ENCODE peak calls at places on chromosomes 12 and 14, in ten cellular contexts. One of them, this sample, is unnamed.

GRCh38 chr12:120961604-120962486 is 16.5 kb upstream of the HNF1A start:
- DNase-seq in type B pancreatic cell: no peak
- DNase-seq in hepatocyte: peak
- DNase-seq in bronchial epithelial cell: peak
- DNase-seq in heart left ventricle: no peak
- DNase-seq in RWPE1: no peak
- DNase-seq in astrocyte of the spinal cord: no peak
- DNase-seq in IMR-90: no peak
- DNase-seq in esophagus muscularis mucosa: no peak
- DNase-seq in Peyer's patch: peak
- DNase-seq in this sample: no peak

GRCh38 chr14:22598896-22599244 is 770 bp downstream of the ABHD4 start:
- DNase-seq in type B pancreatic cell: no peak
- DNase-seq in hepatocyte: peak
- DNase-seq in bronchial epithelial cell: peak
- DNase-seq in heart left ventricle: no peak
- DNase-seq in RWPE1: peak
- DNase-seq in astrocyte of the spinal cord: peak
- DNase-seq in IMR-90: peak
- DNase-seq in esophagus muscularis mucosa: no peak
- DNase-seq in Peyer's patch: peak
- DNase-seq in this sample: peak

GRCh38 chr14:91875515-91876286 is 8.4 kb upstream of the TC2N start:
- DNase-seq in type B pancreatic cell: no peak
- DNase-seq in hepatocyte: no peak
- DNase-seq in bronchial epithelial cell: no peak
- DNase-seq in heart left ventricle: no peak
- DNase-seq in RWPE1: no peak
- DNase-seq in astrocyte of the spinal cord: no peak
- DNase-seq in IMR-90: no peak
- DNase-seq in esophagus muscularis mucosa: no peak
- DNase-seq in Peyer's patch: peak
- DNase-seq in this sample: no peak

GRCh38 chr12:27970391-27970980 is 2.0 kb downstream of the PTHLH start:
- DNase-seq in type B pancreatic cell: peak
- DNase-seq in hepatocyte: peak
- DNase-seq in bronchial epithelial cell: no peak
- DNase-seq in heart left ventricle: peak
- DNase-seq in RWPE1: no peak
- DNase-seq in astrocyte of the spinal cord: peak
- DNase-seq in IMR-90: peak
- DNase-seq in esophagus muscularis mucosa: no peak
- DNase-seq in Peyer's patch: peak
- DNase-seq in this sample: no peak

GRCh38 chr12:85805654-85806053 is 30.6 kb downstream of the RASSF9 start:
- DNase-seq in type B pancreatic cell: no peak
- DNase-seq in hepatocyte: no peak
- DNase-seq in bronchial epithelial cell: no peak
- DNase-seq in heart left ventricle: no peak
- DNase-seq in RWPE1: no peak
- DNase-seq in astrocyte of the spinal cord: peak
- DNase-seq in IMR-90: no peak
- DNase-seq in esophagus muscularis mucosa: no peak
- DNase-seq in Peyer's patch: no peak
- DNase-seq in this sample: no peak

GRCh38 chr14:106657460-106657859 is 1131.1 kb downstream of the TMEM121 start:
- DNase-seq in type B pancreatic cell: no peak
- DNase-seq in hepatocyte: no peak
- DNase-seq in bronchial epithelial cell: no peak
- DNase-seq in heart left ventricle: no peak
- DNase-seq in RWPE1: no peak
- DNase-seq in astrocyte of the spinal cord: no peak
- DNase-seq in IMR-90: no peak
- DNase-seq in esophagus muscularis mucosa: peak
- DNase-seq in Peyer's patch: peak
- DNase-seq in this sample: no peak

GRCh38 chr14:53412819-53413664 is 259.9 kb upstream of the DDHD1 start:
- DNase-seq in type B pancreatic cell: no peak
- DNase-seq in hepatocyte: no peak
- DNase-seq in bronchial epithelial cell: peak
- DNase-seq in heart left ventricle: no peak
- DNase-seq in RWPE1: peak
- DNase-seq in astrocyte of the spinal cord: no peak
- DNase-seq in IMR-90: no peak
- DNase-seq in esophagus muscularis mucosa: no peak
- DNase-seq in Peyer's patch: no peak
- DNase-seq in this sample: peak

GRCh38 chr12:84572186-84572585 is 340.4 kb downstream of the SLC6A15 start:
- DNase-seq in type B pancreatic cell: no peak
- DNase-seq in hepatocyte: no peak
- DNase-seq in bronchial epithelial cell: peak
- DNase-seq in heart left ventricle: no peak
- DNase-seq in RWPE1: peak
- DNase-seq in astrocyte of the spinal cord: no peak
- DNase-seq in IMR-90: no peak
- DNase-seq in esophagus muscularis mucosa: no peak
- DNase-seq in Peyer's patch: no peak
- DNase-seq in this sample: no peak

GRCh38 chr14:81363746-81364400 is 36.3 kb downstream of the STON2 start:
- DNase-seq in type B pancreatic cell: no peak
- DNase-seq in hepatocyte: no peak
- DNase-seq in bronchial epithelial cell: peak
- DNase-seq in heart left ventricle: no peak
- DNase-seq in RWPE1: peak
- DNase-seq in astrocyte of the spinal cord: peak
- DNase-seq in IMR-90: no peak
- DNase-seq in esophagus muscularis mucosa: no peak
- DNase-seq in Peyer's patch: no peak
- DNase-seq in this sample: no peak

GRCh38 chr12:54486173-54486867 is 11.2 kb upstream of the NCKAP1L start:
- DNase-seq in type B pancreatic cell: no peak
- DNase-seq in hepatocyte: no peak
- DNase-seq in bronchial epithelial cell: no peak
- DNase-seq in heart left ventricle: no peak
- DNase-seq in RWPE1: no peak
- DNase-seq in astrocyte of the spinal cord: no peak
- DNase-seq in IMR-90: no peak
- DNase-seq in esophagus muscularis mucosa: no peak
- DNase-seq in Peyer's patch: no peak
- DNase-seq in this sample: no peak

GRCh38 chr14:98953544-98954346 is 318.3 kb downstream of the BCL11B start:
- DNase-seq in type B pancreatic cell: peak
- DNase-seq in hepatocyte: peak
- DNase-seq in bronchial epithelial cell: peak
- DNase-seq in heart left ventricle: no peak
- DNase-seq in RWPE1: peak
- DNase-seq in astrocyte of the spinal cord: peak
- DNase-seq in IMR-90: no peak
- DNase-seq in esophagus muscularis mucosa: peak
- DNase-seq in Peyer's patch: peak
- DNase-seq in this sample: peak

GRCh38 chr14:73463411-73463810 is 5.1 kb upstream of the NUMB start:
- DNase-seq in type B pancreatic cell: no peak
- DNase-seq in hepatocyte: peak
- DNase-seq in bronchial epithelial cell: peak
- DNase-seq in heart left ventricle: no peak
- DNase-seq in RWPE1: peak
- DNase-seq in astrocyte of the spinal cord: peak
- DNase-seq in IMR-90: peak
- DNase-seq in esophagus muscularis mucosa: no peak
- DNase-seq in Peyer's patch: peak
- DNase-seq in this sample: peak

GRCh38 chr14:101482066-101482465 is 79.2 kb upstream of the DIO3 start:
- DNase-seq in type B pancreatic cell: no peak
- DNase-seq in hepatocyte: no peak
- DNase-seq in bronchial epithelial cell: no peak
- DNase-seq in heart left ventricle: no peak
- DNase-seq in RWPE1: no peak
- DNase-seq in astrocyte of the spinal cord: no peak
- DNase-seq in IMR-90: no peak
- DNase-seq in esophagus muscularis mucosa: no peak
- DNase-seq in Peyer's patch: no peak
- DNase-seq in this sample: no peak

GRCh38 chr12:65518771-65519170 is 240.3 kb downstream of the MSRB3 start:
- DNase-seq in type B pancreatic cell: no peak
- DNase-seq in hepatocyte: no peak
- DNase-seq in bronchial epithelial cell: peak
- DNase-seq in heart left ventricle: no peak
- DNase-seq in RWPE1: no peak
- DNase-seq in astrocyte of the spinal cord: peak
- DNase-seq in IMR-90: no peak
- DNase-seq in esophagus muscularis mucosa: no peak
- DNase-seq in Peyer's patch: no peak
- DNase-seq in this sample: no peak

GRCh38 chr12:3727877-3728632 is 24.9 kb downstream of the CRACR2A start:
- DNase-seq in type B pancreatic cell: no peak
- DNase-seq in hepatocyte: no peak
- DNase-seq in bronchial epithelial cell: no peak
- DNase-seq in heart left ventricle: no peak
- DNase-seq in RWPE1: no peak
- DNase-seq in astrocyte of the spinal cord: peak
- DNase-seq in IMR-90: peak
- DNase-seq in esophagus muscularis mucosa: no peak
- DNase-seq in Peyer's patch: peak
- DNase-seq in this sample: no peak

GRCh38 chr14:97697772-97698171 is 900.6 kb downstream of the VRK1 start:
- DNase-seq in type B pancreatic cell: no peak
- DNase-seq in hepatocyte: no peak
- DNase-seq in bronchial epithelial cell: no peak
- DNase-seq in heart left ventricle: no peak
- DNase-seq in RWPE1: no peak
- DNase-seq in astrocyte of the spinal cord: no peak
- DNase-seq in IMR-90: no peak
- DNase-seq in esophagus muscularis mucosa: no peak
- DNase-seq in Peyer's patch: no peak
- DNase-seq in this sample: no peak

GRCh38 chr14:51498411-51499227 is 153.1 kb upstream of the FRMD6 start:
- DNase-seq in type B pancreatic cell: no peak
- DNase-seq in hepatocyte: no peak
- DNase-seq in bronchial epithelial cell: no peak
- DNase-seq in heart left ventricle: no peak
- DNase-seq in RWPE1: no peak
- DNase-seq in astrocyte of the spinal cord: no peak
- DNase-seq in IMR-90: no peak
- DNase-seq in esophagus muscularis mucosa: no peak
- DNase-seq in Peyer's patch: no peak
- DNase-seq in this sample: peak

GRCh38 chr14:77024171-77024627 is 4.3 kb downstream of the IRF2BPL start:
- DNase-seq in type B pancreatic cell: no peak
- DNase-seq in hepatocyte: peak
- DNase-seq in bronchial epithelial cell: no peak
- DNase-seq in heart left ventricle: no peak
- DNase-seq in RWPE1: no peak
- DNase-seq in astrocyte of the spinal cord: peak
- DNase-seq in IMR-90: peak
- DNase-seq in esophagus muscularis mucosa: no peak
- DNase-seq in Peyer's patch: peak
- DNase-seq in this sample: peak

GRCh38 chr12:45674583-45674982 is 54.9 kb upstream of the ARID2 start:
- DNase-seq in type B pancreatic cell: no peak
- DNase-seq in hepatocyte: peak
- DNase-seq in bronchial epithelial cell: peak
- DNase-seq in heart left ventricle: peak
- DNase-seq in RWPE1: peak
- DNase-seq in astrocyte of the spinal cord: peak
- DNase-seq in IMR-90: peak
- DNase-seq in esophagus muscularis mucosa: no peak
- DNase-seq in Peyer's patch: peak
- DNase-seq in this sample: peak

GRCh38 chr14:39419272-39419671 is 13.0 kb downstream of the FBXO33 start:
- DNase-seq in type B pancreatic cell: no peak
- DNase-seq in hepatocyte: no peak
- DNase-seq in bronchial epithelial cell: no peak
- DNase-seq in heart left ventricle: no peak
- DNase-seq in RWPE1: no peak
- DNase-seq in astrocyte of the spinal cord: no peak
- DNase-seq in IMR-90: no peak
- DNase-seq in esophagus muscularis mucosa: no peak
- DNase-seq in Peyer's patch: no peak
- DNase-seq in this sample: no peak
- TF ChIP-seq CTCF in type B pancreatic cell: no peak
- TF ChIP-seq CTCF in hepatocyte: no peak
- TF ChIP-seq CTCF in bronchial epithelial cell: no peak
- TF ChIP-seq CTCF in heart left ventricle: no peak
- TF ChIP-seq CTCF in RWPE1: no peak
- TF ChIP-seq CTCF in astrocyte of the spinal cord: no peak
- TF ChIP-seq CTCF in IMR-90: no peak
- TF ChIP-seq CTCF in esophagus muscularis mucosa: no peak
- TF ChIP-seq CTCF in Peyer's patch: no peak
- TF ChIP-seq CTCF in this sample: no peak

DNA sequence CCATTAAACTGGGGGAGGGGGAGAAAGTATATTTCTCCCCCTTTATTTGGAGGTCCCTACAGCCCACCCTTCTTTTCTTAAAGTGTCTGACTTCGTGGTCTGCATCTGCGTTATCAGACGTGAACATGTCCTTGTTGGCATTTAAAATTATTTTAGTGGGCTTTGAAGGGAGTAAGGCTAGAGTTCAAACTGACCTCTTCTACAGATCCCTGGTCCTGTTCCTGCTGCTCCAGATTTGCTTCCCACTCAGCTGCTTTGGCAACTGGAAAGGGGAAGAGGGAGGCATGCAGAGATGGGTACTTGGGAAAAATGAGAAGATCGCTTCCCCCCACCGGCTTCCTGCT is 611 bp upstream of the SIX6 start:
- DNase-seq in type B pancreatic cell: no peak
- DNase-seq in hepatocyte: no peak
- DNase-seq in bronchial epithelial cell: no peak
- DNase-seq in heart left ventricle: no peak
- DNase-seq in RWPE1: no peak
- DNase-seq in astrocyte of the spinal cord: no peak
- DNase-seq in IMR-90: no peak
- DNase-seq in esophagus muscularis mucosa: no peak
- DNase-seq in Peyer's patch: no peak
- DNase-seq in this sample: no peak
- TF ChIP-seq CTCF in type B pancreatic cell: no peak
- TF ChIP-seq CTCF in hepatocyte: no peak
- TF ChIP-seq CTCF in bronchial epithelial cell: no peak
- TF ChIP-seq CTCF in heart left ventricle: no peak
- TF ChIP-seq CTCF in RWPE1: no peak
- TF ChIP-seq CTCF in astrocyte of the spinal cord: no peak
- TF ChIP-seq CTCF in IMR-90: no peak
- TF ChIP-seq CTCF in esophagus muscularis mucosa: no peak
- TF ChIP-seq CTCF in Peyer's patch: no peak
- TF ChIP-seq CTCF in this sample: no peak

GRCh38 chr14:100330007-100330344 is 6.8 kb downstream of the SLC25A47 start:
- DNase-seq in type B pancreatic cell: no peak
- DNase-seq in hepatocyte: no peak
- DNase-seq in bronchial epithelial cell: no peak
- DNase-seq in heart left ventricle: no peak
- DNase-seq in RWPE1: no peak
- DNase-seq in astrocyte of the spinal cord: no peak
- DNase-seq in IMR-90: no peak
- DNase-seq in esophagus muscularis mucosa: no peak
- DNase-seq in Peyer's patch: no peak
- DNase-seq in this sample: no peak
- TF ChIP-seq CTCF in type B pancreatic cell: no peak
- TF ChIP-seq CTCF in hepatocyte: no peak
- TF ChIP-seq CTCF in bronchial epithelial cell: no peak
- TF ChIP-seq CTCF in heart left ventricle: no peak
- TF ChIP-seq CTCF in RWPE1: no peak
- TF ChIP-seq CTCF in astrocyte of the spinal cord: no peak
- TF ChIP-seq CTCF in IMR-90: no peak
- TF ChIP-seq CTCF in esophagus muscularis mucosa: no peak
- TF ChIP-seq CTCF in Peyer's patch: no peak
- TF ChIP-seq CTCF in this sample: no peak

GRCh38 chr14:74549588-74549987 is 56.0 kb downstream of the ISCA2 start:
- DNase-seq in type B pancreatic cell: no peak
- DNase-seq in hepatocyte: no peak
- DNase-seq in bronchial epithelial cell: peak
- DNase-seq in heart left ventricle: peak
- DNase-seq in RWPE1: peak
- DNase-seq in astrocyte of the spinal cord: no peak
- DNase-seq in IMR-90: no peak
- DNase-seq in esophagus muscularis mucosa: no peak
- DNase-seq in Peyer's patch: no peak
- DNase-seq in this sample: peak
- TF ChIP-seq CTCF in type B pancreatic cell: no peak
- TF ChIP-seq CTCF in hepatocyte: peak
- TF ChIP-seq CTCF in bronchial epithelial cell: peak
- TF ChIP-seq CTCF in heart left ventricle: no peak
- TF ChIP-seq CTCF in RWPE1: no peak
- TF ChIP-seq CTCF in astrocyte of the spinal cord: peak
- TF ChIP-seq CTCF in IMR-90: peak
- TF ChIP-seq CTCF in esophagus muscularis mucosa: no peak
- TF ChIP-seq CTCF in Peyer's patch: no peak
- TF ChIP-seq CTCF in this sample: peak

This sample was measured in MCF 10A.